ENCODE peak calls at places on chromosomes 13 and 19, in seven cellular contexts. Z is left ventricle myocardium inferior, T is thoracic aorta, F is uterus, N is esophagus squamous epithelium, X is PC-9, J is fibroblast of lung. Y is an unnamed sample.

GRCh38 chr13:73657821-73658540 is 476.2 kb downstream of the KLF12 start:
- DNase-seq in N (no peak), Z (peak; percentile 71), F (peak; percentile 19), T (peak; percentile 30), X (no peak), J (peak; percentile 54), Y (no peak)

GRCh38 chr19:10086032-10086903 is at the start of gene SHFL:
- DNase-seq in Z (peak; percentile 72), X (peak; percentile 46), N (no peak), J (peak; percentile 43), T (no peak), F (peak; percentile 82), Y (peak; percentile 74)

GRCh38 chr13:110436276-110436675 is 125.2 kb downstream of the RAB20 start:
- DNase-seq in X (no peak), Z (no peak), N (no peak), J (peak; percentile 75), F (no peak), T (no peak), Y (no peak)

GRCh38 chr19:2740314-2740656 is 468 bp upstream of the SLC39A3 start:
- DNase-seq in T (no peak), J (no peak), X (no peak), Z (no peak), F (no peak), N (no peak), Y (no peak)

GRCh38 chr19:5292843-5293606 is 47.6 kb downstream of the PTPRS start:
- DNase-seq in T (peak; percentile 17), J (peak; percentile 69), N (no peak), F (peak; percentile 76), Z (peak; percentile 64), X (no peak), Y (peak; percentile 19)

GRCh38 chr19:29576043-29576442 is 30.0 kb upstream of the POP4 start:
- DNase-seq in X (no peak), J (peak; percentile 22), Z (no peak), F (no peak), T (no peak), N (no peak), Y (no peak)

GRCh38 chr19:8085606-8086464 is 33.3 kb downstream of the CCL25 start:
- DNase-seq in T (no peak), X (peak; percentile 47), Z (no peak), J (no peak), N (no peak), F (no peak), Y (no peak)

GRCh38 chr13:76937416-76937815 is 10.9 kb upstream of the ACOD1 start:
- DNase-seq in T (no peak), N (no peak), Z (no peak), X (peak; percentile 61), J (peak; percentile 95), F (no peak), Y (no peak)

GRCh38 chr13:44842158-44842557 is 147.1 kb downstream of the NUFIP1 start:
- DNase-seq in T (no peak), Z (no peak), J (peak; percentile 75), N (no peak), F (no peak), X (peak; percentile 62), Y (no peak)

GRCh38 chr13:43057653-43058317 is 34.4 kb downstream of the DNAJC15 start:
- DNase-seq in F (no peak), J (peak; percentile 58), Z (no peak), X (no peak), T (no peak), N (no peak), Y (no peak)

GRCh38 chr13:45257638-45258338 is 56.9 kb upstream of the KCTD4 start:
- DNase-seq in J (peak; percentile 57), X (no peak), F (no peak), Z (no peak), N (no peak), T (no peak), Y (no peak)

GRCh38 chr13:87536499-87536898 is 134.7 kb upstream of the SLITRK5 start:
- DNase-seq in F (no peak), Z (no peak), X (no peak), J (peak; percentile 64), N (no peak), T (no peak), Y (no peak)

GRCh38 chr19:1862424-1863307 is 713 bp downstream of the KLF16 start:
- DNase-seq in Z (no peak), T (no peak), J (no peak), F (no peak), X (no peak), N (no peak), Y (peak; percentile 69)

GRCh38 chr13:106533101-106533939 is 2.1 kb downstream of the EFNB2 start:
- DNase-seq in X (peak; percentile 75), J (peak; percentile 81), Z (peak; percentile 81), N (no peak), F (peak; percentile 80), T (no peak), Y (no peak)

GRCh38 chr19:17938092-17938845 is 5.5 kb downstream of the CCDC124 start:
- DNase-seq in N (no peak), T (no peak), F (peak; percentile 75), J (peak; percentile 80), Z (peak; percentile 76), X (peak; percentile 75), Y (peak; percentile 69)

GRCh38 chr13:113840541-113841354 is 23.1 kb downstream of the GAS6 start:
- DNase-seq in N (no peak), Z (peak; percentile 20), X (no peak), T (no peak), J (no peak), F (no peak), Y (no peak)

GRCh38 chr19:34403784-34404108 is 453 bp upstream of the PDCD2L start:
- DNase-seq in N (no peak), Z (no peak), X (no peak), J (no peak), F (no peak), T (no peak), Y (no peak)

GRCh38 chr19:19115954-19116353 is 22.3 kb downstream of the TMEM161A start:
- DNase-seq in N (no peak), X (no peak), T (no peak), Z (no peak), J (no peak), F (no peak), Y (no peak)

GRCh38 chr13:47628666-47629065 is 372.4 kb downstream of the SUCLA2 start:
- DNase-seq in N (no peak), Z (no peak), J (peak; percentile 85), T (no peak), X (no peak), F (no peak), Y (no peak)

GRCh38 chr13:30337061-30337601 is 29.8 kb upstream of the KATNAL1 start:
- DNase-seq in N (no peak), X (no peak), F (no peak), T (no peak), Z (no peak), J (no peak), Y (no peak)

GRCh38 chr13:45409993-45410392 is 8.2 kb downstream of the SLC25A30 start:
- DNase-seq in Z (no peak), X (no peak), N (no peak), F (no peak), T (no peak), J (no peak), Y (no peak)

GRCh38 chr13:76512676-76513277 is 373.4 kb downstream of the KCTD12 start:
- DNase-seq in N (no peak), F (no peak), T (no peak), J (peak; percentile 95), X (peak; percentile 45), Z (no peak), Y (no peak)

GRCh38 chr13:79654520-79654919 is 173.6 kb downstream of the NDFIP2 start:
- DNase-seq in Z (no peak), J (peak; percentile 27), T (no peak), N (no peak), X (no peak), F (no peak), Y (no peak)

GRCh38 chr13:35470671-35471465 is 5.6 kb downstream of the MAB21L1 start:
- DNase-seq in X (no peak), F (peak; percentile 49), N (no peak), J (peak; percentile 39), Z (peak; percentile 62), T (no peak), Y (no peak)

GRCh38 chr13:48590141-48590863 is 57.4 kb upstream of the RCBTB2 start:
- DNase-seq in X (no peak), N (no peak), T (no peak), Z (no peak), F (no peak), J (no peak), Y (no peak)

GRCh38 chr19:3075605-3076431 is 13.5 kb upstream of the TLE5 start:
- DNase-seq in Z (peak; percentile 51), F (peak; percentile 65), J (no peak), N (no peak), X (no peak), T (no peak), Y (peak; percentile 70)

GRCh38 chr13:104015646-104016396 is 949.6 kb upstream of the SLC10A2 start:
- DNase-seq in N (no peak), F (no peak), Z (no peak), T (no peak), J (peak; percentile 96), X (no peak), Y (no peak)

GRCh38 chr13:38803566-38803965 is 116.7 kb downstream of the FREM2 start:
- DNase-seq in Z (no peak), T (no peak), J (no peak), F (no peak), X (no peak), N (no peak), Y (no peak)
- H3K9me3 ChIP-seq in Z (peaks cover 33% of the 10 kb centered on the region), T (no peaks in the 10 kb centered on the region), J (no peaks in the 10 kb centered on the region), F (no peaks in the 10 kb centered on the region), X (no peaks in the 10 kb centered on the region), N (no peaks in the 10 kb centered on the region), Y (no peaks in the 10 kb centered on the region)

DNA sequence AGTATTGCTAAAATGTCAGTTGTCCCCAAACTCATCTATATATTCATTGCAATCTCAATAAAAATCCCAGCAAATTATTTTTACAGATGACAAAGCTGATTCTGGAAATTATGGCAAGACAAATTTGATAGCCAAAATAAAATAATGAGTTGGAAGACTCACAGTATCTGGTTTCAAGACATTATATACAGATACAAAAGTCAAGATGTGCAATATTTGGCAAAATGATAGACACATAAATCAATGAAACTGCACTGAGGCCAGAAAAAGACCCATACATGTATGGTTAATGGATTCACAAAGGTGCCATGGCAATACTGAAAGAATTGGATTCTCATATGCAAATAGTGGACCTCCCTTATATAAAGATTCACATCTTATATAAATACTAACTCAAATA is 24.2 kb downstream of the ZNF45 start:
- DNase-seq in J (no peak), N (no peak), F (no peak), Z (no peak), X (no peak), T (no peak), Y (no peak)
- H3K9me3 ChIP-seq in J (peaks cover 7% of the 10 kb centered on the region), N (peaks cover 8% of the 10 kb centered on the region), F (peaks cover 3% of the 10 kb centered on the region), Z (peaks cover 99% of the 10 kb centered on the region), X (peaks cover 54% of the 10 kb centered on the region), T (peaks cover 93% of the 10 kb centered on the region), Y (peaks cover 31% of the 10 kb centered on the region)

DNA sequence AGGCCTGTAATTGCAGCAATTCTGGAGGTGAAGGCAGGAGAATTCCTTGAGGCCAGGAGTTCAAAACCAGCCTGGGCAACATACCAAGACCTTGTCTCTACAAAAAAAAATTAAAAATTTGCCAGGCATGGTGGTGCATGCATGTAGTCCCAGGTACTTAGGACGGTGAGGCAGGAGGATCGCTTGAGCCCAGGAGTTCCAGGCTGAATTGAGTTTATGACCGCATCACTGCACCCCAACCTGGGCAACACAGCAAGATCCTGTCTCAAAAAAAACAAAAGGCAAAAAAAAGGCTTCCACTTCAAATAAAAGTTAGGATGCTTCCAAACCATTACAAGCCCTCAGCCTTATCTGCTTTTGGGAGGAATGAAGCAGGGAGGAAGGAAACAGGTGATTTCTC is 5.2 kb downstream of the ZNF577 start:
- DNase-seq in J (no peak), X (no peak), T (no peak), Z (no peak), F (no peak), N (no peak), Y (no peak)
- H3K9me3 ChIP-seq in J (no peaks in the 10 kb centered on the region), X (peaks cover 44% of the 10 kb centered on the region), T (peaks cover 20% of the 10 kb centered on the region), Z (peaks cover 15% of the 10 kb centered on the region), F (no peaks in the 10 kb centered on the region), N (no peaks in the 10 kb centered on the region), Y (peaks cover 39% of the 10 kb centered on the region)

GRCh38 chr19:36997152-36997842 is 80.9 kb upstream of the ZNF420 start:
- DNase-seq in J (no peak), F (no peak), N (no peak), Z (no peak), X (no peak), T (no peak), Y (no peak)
- H3K9me3 ChIP-seq in J (no peaks in the 10 kb centered on the region), F (no peaks in the 10 kb centered on the region), N (no peaks in the 10 kb centered on the region), Z (peaks cover 55% of the 10 kb centered on the region), X (peaks cover 7% of the 10 kb centered on the region), T (peaks cover 53% of the 10 kb centered on the region), Y (peaks cover 12% of the 10 kb centered on the region)

Y was measured in T-helper 17 cell.